ENCODE peak calls at places on chromosomes 11 and 22, in five cellular contexts. T is H1, L is HL-60, Y is K562, A is HepG2. J is an unnamed sample.

GRCh38 chr11:18865951-18866350 is 73.3 kb downstream of the MRGPRX1 start:
- DNase-seq in Y (no peak), A (no peak), T (no peak), L (no peak), J (no peak)

GRCh38 chr11:77467993-77468392 is 5.9 kb downstream of the PAK1 start:
- DNase-seq in Y (no peak), A (no peak), T (no peak), L (no peak), J (no peak)

GRCh38 chr11:44886765-44887164 is 63.9 kb downstream of the TP53I11 start:
- DNase-seq in T (no peak), Y (no peak), A (no peak), L (no peak), J (no peak)

GRCh38 chr11:86484164-86484794 is 109.6 kb downstream of the CCDC81 start:
- DNase-seq in A (peak), Y (peak), T (no peak), L (no peak), J (no peak)

GRCh38 chr11:127965947-127966668 is 621.2 kb downstream of the ETS1 start:
- DNase-seq in T (no peak), A (no peak), Y (no peak), L (no peak), J (no peak)

GRCh38 chr22:22030493-22031182 is 48.1 kb upstream of the TOP3B start:
- DNase-seq in Y (peak), T (no peak), L (no peak), A (peak), J (peak)

GRCh38 chr11:57196556-57196955 is 14.8 kb downstream of the LRRC55 start:
- DNase-seq in T (no peak), Y (no peak), L (no peak), A (no peak), J (no peak)

GRCh38 chr11:62491571-62492329 is 54.9 kb downstream of the AHNAK start:
- DNase-seq in T (no peak), A (no peak), L (no peak), Y (no peak), J (no peak)

GRCh38 chr22:37210041-37210803 is 2.1 kb downstream of the SSTR3 start:
- DNase-seq in A (no peak), Y (no peak), T (no peak), L (no peak), J (peak)
- TF ChIP-seq GABPA in A (no peak), Y (no peak), T (no peak), L (no peak), J (no peak)

GRCh38 chr11:75602916-75603315 is 40.9 kb downstream of the SERPINH1 start:
- DNase-seq in A (no peak), Y (no peak), L (no peak), T (no peak), J (no peak)
- TF ChIP-seq GABPA in A (no peak), Y (no peak), L (no peak), T (no peak), J (no peak)

GRCh38 chr11:71186861-71187260 is 65.5 kb downstream of the SHANK2 start:
- DNase-seq in T (no peak), A (no peak), L (no peak), Y (no peak), J (no peak)
- TF ChIP-seq GABPA in T (no peak), A (no peak), L (no peak), Y (no peak), J (no peak)

GRCh38 chr11:16382638-16383380 is 26.5 kb upstream of the SOX6 start:
- DNase-seq in Y (no peak), L (no peak), A (no peak), T (no peak), J (no peak)
- TF ChIP-seq GABPA in Y (no peak), L (no peak), A (no peak), T (no peak), J (no peak)

GRCh38 chr11:73200256-73200655 is 17.8 kb upstream of the P2RY2 start:
- DNase-seq in L (no peak), A (no peak), T (no peak), Y (no peak), J (no peak)
- TF ChIP-seq GABPA in L (no peak), A (no peak), T (peak), Y (no peak), J (no peak)

GRCh38 chr22:43812149-43812842 is at the start of gene EFCAB6:
- DNase-seq in A (no peak), Y (peak), T (peak), L (peak), J (peak)
- TF ChIP-seq GABPA in A (no peak), Y (peak), T (peak), L (peak), J (peak)

GRCh38 chr11:132941024-132941646 is 591.2 kb downstream of the OPCML start:
- DNase-seq in L (peak), A (no peak), Y (peak), T (no peak), J (peak)
- TF ChIP-seq GABPA in L (no peak), A (no peak), Y (no peak), T (peak), J (no peak)

GRCh38 chr11:94661444-94661843 is 94.3 kb downstream of the PIWIL4 start:
- DNase-seq in Y (no peak), L (no peak), A (no peak), T (no peak), J (no peak)

GRCh38 chr11:94665116-94665659 is 98.0 kb downstream of the PIWIL4 start:
- DNase-seq in T (peak), Y (no peak), L (no peak), A (no peak), J (no peak)

GRCh38 chr11:94666792-94667721 is 99.9 kb downstream of the PIWIL4 start:
- DNase-seq in A (no peak), L (no peak), T (peak), Y (no peak), J (no peak)

GRCh38 chr11:94662065-94662779 is 95.1 kb downstream of the PIWIL4 start:
- DNase-seq in T (no peak), Y (no peak), A (no peak), L (no peak), J (no peak)

DNA sequence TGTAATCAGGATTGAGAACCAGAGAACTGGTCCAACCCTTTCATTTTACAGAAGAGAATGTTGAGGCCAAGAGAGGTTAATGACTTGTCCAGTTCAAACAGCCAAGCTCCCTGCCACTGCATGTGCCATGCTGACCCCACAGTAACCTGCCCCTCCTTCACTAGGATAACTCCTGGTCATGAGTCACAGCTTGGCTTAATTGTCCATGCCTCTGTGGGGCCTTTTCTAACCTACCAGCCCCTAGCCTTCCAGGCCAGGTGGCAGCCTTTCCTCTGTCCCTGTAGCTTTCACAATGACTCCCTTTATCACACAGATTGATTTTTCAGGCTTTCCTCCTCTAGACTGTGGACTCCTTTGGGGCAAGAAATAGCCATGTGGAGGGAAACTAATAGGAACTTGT is 97.2 kb downstream of the PIWIL4 start:
- DNase-seq in Y (no peak), A (no peak), L (no peak), T (no peak), J (no peak)
- TF ChIP-seq GABPA in Y (no peak), A (no peak), L (no peak), T (no peak), J (no peak)

GRCh38 chr11:126303623-126304456 is at the start of gene DCPS:
- DNase-seq in L (peak), A (peak), T (peak), Y (peak), J (peak)
- TF ChIP-seq GABPA in L (no peak), A (no peak), T (no peak), Y (no peak), J (no peak)

J was measured in SK-N-SH.